ENCODE peak calls at places on chromosomes 16 and 17, in four cellular contexts. Y is AG08395, K is fibroblast of the aortic adventitia, R is posterior vena cava. I is an unnamed sample.

GRCh38 chr17:19876524-19877161 is 8.9 kb upstream of the ULK2 start:
- DNase-seq in K (no peak), R (peak; percentile 88), Y (no peak), I (peak; percentile 55)

GRCh38 chr16:30470632-30471007 is 1.9 kb upstream of the ITGAL start:
- DNase-seq in Y (no peak), R (no peak), K (no peak), I (no peak)

GRCh38 chr16:5326395-5326794 is 228.8 kb upstream of the EEF2KMT start:
- DNase-seq in K (no peak), R (no peak), Y (no peak), I (no peak)

GRCh38 chr17:28597606-28598383 is 1.0 kb downstream of the SPAG5 start:
- DNase-seq in R (no peak), K (no peak), Y (no peak), I (no peak)

GRCh38 chr16:2499454-2499853 is 14.3 kb upstream of the ATP6V0C start:
- DNase-seq in Y (no peak), R (no peak), K (no peak), I (no peak)

GRCh38 chr17:3026856-3027751 is 36.3 kb downstream of the OR1D5 start:
- DNase-seq in K (no peak), Y (no peak), R (no peak), I (peak; percentile 73)

GRCh38 chr16:56266981-56267607 is 75.8 kb downstream of the GNAO1 start:
- DNase-seq in K (no peak), Y (no peak), R (no peak), I (no peak)

GRCh38 chr17:35743911-35744328 is 9.1 kb downstream of the GAS2L2 start:
- DNase-seq in R (peak; percentile 82), Y (peak; percentile 63), K (peak; percentile 51), I (no peak)

GRCh38 chr16:1707193-1707790 is 1.3 kb downstream of the MAPK8IP3 start:
- DNase-seq in R (no peak), Y (peak; percentile 44), K (peak; percentile 48), I (no peak)

GRCh38 chr17:63998050-63998720 is at the start of gene PRR29:
- DNase-seq in K (peak; percentile 54), R (peak; percentile 92), Y (peak; percentile 95), I (peak; percentile 89)

GRCh38 chr16:1884155-1884760 is 12.3 kb upstream of the MEIOB start:
- DNase-seq in K (no peak), Y (no peak), R (no peak), I (no peak)

GRCh38 chr16:57167951-57168350 is 17.9 kb downstream of the PSME3IP1 start:
- DNase-seq in Y (peak; percentile 65), R (no peak), K (peak; percentile 88), I (no peak)

GRCh38 chr17:67746704-67747571 is 29.2 kb downstream of the NOL11 start:
- DNase-seq in K (no peak), Y (no peak), R (no peak), I (no peak)

GRCh38 chr17:6498356-6498755 is 54.1 kb downstream of the PIMREG start:
- DNase-seq in Y (no peak), R (no peak), K (no peak), I (peak; percentile 37)

GRCh38 chr16:66569827-66570405 is 3.7 kb downstream of the CMTM1 start:
- DNase-seq in R (no peak), K (peak; percentile 84), Y (no peak), I (no peak)

GRCh38 chr17:80124351-80124981 is 22.5 kb downstream of the EIF4A3 start:
- DNase-seq in K (peak; percentile 56), R (peak; percentile 54), Y (no peak), I (no peak)

GRCh38 chr16:27485126-27485525 is 64.6 kb downstream of the GTF3C1 start:
- DNase-seq in R (peak; percentile 53), Y (no peak), K (no peak), I (peak; percentile 75)

GRCh38 chr17:62109378-62109902 is 44.4 kb upstream of the MED13 start:
- DNase-seq in R (no peak), K (peak; percentile 74), Y (peak; percentile 81), I (no peak)

GRCh38 chr17:57279432-57279831 is 23.1 kb downstream of the MSI2 start:
- DNase-seq in R (no peak), K (no peak), Y (no peak), I (no peak)

I was measured in chondrocyte.